ENCODE peak calls at places on chromosome 3, in ten cellular contexts. J is GM18507; K is lower lobe of right lung; M is fibroblast of the aortic adventitia; C is T-cell; L is left lobe of liver; T is endothelial cell of umbilical vein; I is CD8-positive, alpha-beta T cell; O is GM12878; P is tibial nerve. A is an unnamed sample.

GRCh38 chr3:50600841-50601591 is 10.6 kb downstream of the CISH start:
- DNase-seq in P (peak), K (peak), L (peak), C (peak), M (peak), O (no peak), T (peak), I (peak), J (peak), A (peak)

GRCh38 chr3:186097663-186098451 is 11.0 kb downstream of the ETV5 start:
- DNase-seq in O (no peak), L (peak), C (no peak), P (peak), K (peak), J (no peak), I (no peak), T (peak), M (peak), A (no peak)

GRCh38 chr3:8702560-8702959 is 31.0 kb upstream of the CAV3 start:
- DNase-seq in P (no peak), L (no peak), J (no peak), K (no peak), C (no peak), M (no peak), I (no peak), T (no peak), O (no peak), A (no peak)

GRCh38 chr3:156150434-156151066 is 30.2 kb downstream of the KCNAB1 start:
- DNase-seq in L (peak), P (peak), T (peak), M (peak), C (no peak), K (no peak), O (no peak), I (no peak), J (peak), A (no peak)

GRCh38 chr3:34377961-34378360 is 579.5 kb downstream of the PDCD6IP start:
- DNase-seq in K (no peak), L (peak), I (no peak), O (no peak), T (no peak), M (no peak), J (no peak), C (no peak), P (no peak), A (no peak)

GRCh38 chr3:123818921-123819429 is 65.2 kb downstream of the MYLK start:
- DNase-seq in O (no peak), L (no peak), C (no peak), I (no peak), M (peak), T (peak), J (no peak), K (no peak), P (no peak), A (no peak)

GRCh38 chr3:106176734-106177133 is 307.9 kb upstream of the CBLB start:
- DNase-seq in P (no peak), K (no peak), T (peak), O (peak), I (peak), L (no peak), M (peak), C (peak), J (no peak), A (peak)

GRCh38 chr3:37862219-37862711 is 585 bp downstream of the CTDSPL start:
- DNase-seq in K (peak), L (peak), C (no peak), O (no peak), I (peak), T (no peak), M (peak), P (no peak), J (no peak), A (no peak)

GRCh38 chr3:178634975-178635374 is 98.7 kb downstream of the KCNMB2 start:
- DNase-seq in M (no peak), T (no peak), I (no peak), O (no peak), C (no peak), P (no peak), L (no peak), J (no peak), K (no peak), A (no peak)

GRCh38 chr3:69342074-69342473 is 43.8 kb downstream of the FRMD4B start:
- DNase-seq in P (no peak), L (no peak), K (no peak), I (no peak), J (no peak), T (no peak), O (no peak), C (no peak), M (no peak), A (no peak)

GRCh38 chr3:40869013-40869412 is 330.3 kb upstream of the CTNNB1 start:
- DNase-seq in P (no peak), T (no peak), J (no peak), K (no peak), I (no peak), O (no peak), L (no peak), M (no peak), C (no peak), A (no peak)

GRCh38 chr3:20185364-20185732 is 658 bp downstream of the SGO1 start:
- DNase-seq in M (peak), P (no peak), L (no peak), C (no peak), K (no peak), T (peak), J (no peak), O (no peak), I (no peak), A (no peak)

GRCh38 chr3:168341965-168342719 is 246.4 kb upstream of the GOLIM4 start:
- DNase-seq in T (no peak), L (no peak), J (no peak), K (no peak), M (no peak), I (no peak), O (no peak), C (no peak), P (no peak), A (no peak)

GRCh38 chr3:189776163-189776824 is 145.1 kb downstream of the TP63 start:
- DNase-seq in T (peak), O (no peak), K (no peak), M (no peak), C (no peak), P (no peak), J (no peak), L (no peak), I (no peak), A (no peak)

GRCh38 chr3:171274222-171274621 is 186.0 kb downstream of the TNIK start:
- DNase-seq in K (no peak), M (no peak), I (no peak), P (no peak), J (no peak), C (no peak), T (no peak), L (no peak), O (no peak), A (no peak)

GRCh38 chr3:23600178-23600577 is 205.6 kb upstream of the UBE2E1 start:
- DNase-seq in O (no peak), I (no peak), M (peak), P (no peak), L (no peak), C (no peak), J (no peak), K (no peak), T (no peak), A (no peak)

A was measured in GM06990.